ENCODE peak calls at places on chromosomes 11 and 22, in five cellular contexts. I, H, Q, U and L are unnamed samples.

GRCh38 chr11:112219476-112220232 is 6.6 kb upstream of the PTS start:
- DNase-seq in I (peak; percentile 72), H (peak; percentile 81), Q (peak; percentile 56), U (peak; percentile 72), L (peak; percentile 72)

GRCh38 chr11:86615495-86615894 is 56.9 kb downstream of the ME3 start:
- DNase-seq in I (no peak), H (no peak), Q (no peak), U (no peak), L (no peak)

GRCh38 chr22:42984814-42985540 is 30.0 kb downstream of the PACSIN2 start:
- DNase-seq in I (no peak), H (no peak), Q (no peak), U (no peak), L (no peak)

GRCh38 chr22:40076702-40077645 is 82.2 kb downstream of the FAM83F start:
- DNase-seq in I (no peak), H (peak; percentile 43), Q (no peak), U (no peak), L (no peak)

GRCh38 chr22:42649261-42650056 is at the start of gene CYB5R3:
- DNase-seq in I (peak; percentile 83), H (peak; percentile 73), Q (no peak), U (peak; percentile 51), L (peak; percentile 95)

GRCh38 chr11:132078230-132078629 is 707.8 kb downstream of the NTM start:
- DNase-seq in I (no peak), H (no peak), Q (no peak), U (no peak), L (no peak)

GRCh38 chr11:62245271-62245753 is 3.3 kb downstream of the SCGB1D2 start:
- DNase-seq in I (peak; percentile 29), H (peak; percentile 28), Q (no peak), U (peak; percentile 50), L (peak; percentile 20)

GRCh38 chr11:80595011-80595410 is 1154.2 kb upstream of the TENM4 start:
- DNase-seq in I (no peak), H (peak; percentile 68), Q (no peak), U (peak; percentile 60), L (no peak)

GRCh38 chr11:116481126-116481644 is 291.6 kb downstream of the BUD13 start:
- DNase-seq in I (no peak), H (no peak), Q (no peak), U (no peak), L (no peak)

GRCh38 chr22:42217752-42218280 is 52.6 kb downstream of the TCF20 start:
- DNase-seq in I (no peak), H (peak; percentile 30), Q (no peak), U (no peak), L (no peak)

GRCh38 chr22:44369916-44370804 is 57.4 kb upstream of the SHISAL1 start:
- DNase-seq in I (no peak), H (no peak), Q (no peak), U (no peak), L (peak; percentile 74)

GRCh38 chr22:22344430-22344829 is 99.8 kb downstream of the VPREB1 start:
- DNase-seq in I (no peak), H (no peak), Q (no peak), U (no peak), L (no peak)

GRCh38 chr11:70887428-70887827 is 364.9 kb downstream of the SHANK2 start:
- DNase-seq in I (no peak), H (no peak), Q (no peak), U (no peak), L (no peak)

GRCh38 chr11:2509481-2510001 is 64.7 kb downstream of the KCNQ1 start:
- DNase-seq in I (no peak), H (no peak), Q (no peak), U (no peak), L (peak; percentile 21)

GRCh38 chr11:71325418-71326327 is 73.3 kb upstream of the SHANK2 start:
- DNase-seq in I (no peak), H (no peak), Q (no peak), U (no peak), L (no peak)

GRCh38 chr11:124656759-124657627 is 16.5 kb downstream of the SIAE start:
- DNase-seq in I (no peak), H (peak; percentile 66), Q (no peak), U (no peak), L (peak; percentile 52)

GRCh38 chr11:67996622-67997459 is 7.1 kb downstream of the UNC93B1 start:
- DNase-seq in I (peak; percentile 92), H (no peak), Q (no peak), U (no peak), L (peak; percentile 71)

GRCh38 chr22:41380993-41381328 is 781 bp upstream of the TEF start:
- DNase-seq in I (peak; percentile 48), H (peak; percentile 94), Q (no peak), U (peak; percentile 83), L (no peak)

GRCh38 chr11:116485425-116485824 is 287.4 kb downstream of the BUD13 start:
- DNase-seq in I (no peak), H (no peak), Q (no peak), U (peak; percentile 54), L (no peak)

GRCh38 chr11:86370171-86370570 is 4.5 kb upstream of the CCDC81 start:
- DNase-seq in I (no peak), H (no peak), Q (no peak), U (no peak), L (no peak)

GRCh38 chr11:2130881-2131352 is 8.3 kb downstream of the IGF2 start:
- DNase-seq in I (no peak), H (no peak), Q (no peak), U (no peak), L (no peak)

GRCh38 chr11:133897331-133897650 is 52.0 kb upstream of the SPATA19 start:
- DNase-seq in I (no peak), H (no peak), Q (no peak), U (no peak), L (no peak)
- TF ChIP-seq RFX5 in I (no peak), H (no peak), Q (no peak), U (no peak), L (no peak)

DNA sequence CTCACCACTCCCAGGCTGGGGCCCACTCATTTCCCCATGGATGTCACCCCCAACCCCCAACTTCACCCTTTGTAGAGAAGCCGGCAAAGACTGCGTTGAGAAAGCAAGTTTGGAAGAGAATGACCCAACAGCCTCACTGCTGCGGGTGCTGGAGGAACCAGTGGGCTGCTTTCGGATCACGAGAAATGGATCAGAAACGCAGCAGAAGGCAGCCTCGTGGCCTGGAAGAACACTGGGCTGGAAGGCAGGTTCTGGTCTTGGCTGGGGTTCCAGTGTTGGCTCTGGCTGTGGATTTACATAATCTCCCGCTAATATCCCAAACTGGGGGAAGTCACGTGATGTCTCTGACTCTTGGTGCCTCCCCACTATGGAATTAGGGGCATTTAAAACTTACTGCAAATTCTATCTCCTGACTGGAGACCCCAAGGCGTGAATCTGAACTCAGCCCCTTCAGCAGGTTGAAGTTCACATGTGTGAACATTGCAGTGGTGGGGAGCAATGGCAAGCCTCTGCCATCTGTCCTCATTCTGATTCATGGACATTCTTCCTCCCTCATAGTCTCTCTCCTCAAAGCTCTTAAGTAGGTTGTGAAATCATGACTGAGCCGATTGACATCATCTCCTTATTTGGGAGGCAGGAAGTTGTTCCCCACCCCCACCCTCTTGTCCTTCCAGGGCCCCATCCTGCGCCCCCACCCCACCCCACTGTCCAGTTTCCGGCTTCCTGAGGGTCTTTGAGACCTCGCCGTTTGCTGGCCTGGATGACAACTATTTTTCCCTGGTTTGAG is 37.0 kb upstream of the TIMP3 start:
- DNase-seq in I (peak; percentile 41), H (peak; percentile 96), Q (no peak), U (no peak), L (no peak)
- TF ChIP-seq RFX5 in I (no peak), H (no peak), Q (no peak), U (no peak), L (no peak)

GRCh38 chr11:63551889-63552266 is 11.3 kb downstream of the PLAAT2 start:
- DNase-seq in I (no peak), H (no peak), Q (no peak), U (no peak), L (no peak)
- TF ChIP-seq RFX5 in I (no peak), H (no peak), Q (no peak), U (no peak), L (no peak)

GRCh38 chr11:13183094-13183825 is 94.3 kb upstream of the BMAL1 start:
- DNase-seq in I (peak; percentile 53), H (peak; percentile 54), Q (no peak), U (peak; percentile 28), L (peak; percentile 26)
- TF ChIP-seq RFX5 in I (no peak), H (no peak), Q (no peak), U (no peak), L (no peak)

GRCh38 chr11:69209936-69210659 is 54.4 kb downstream of the SMIM38 start:
- DNase-seq in I (no peak), H (no peak), Q (peak; percentile 23), U (peak; percentile 38), L (no peak)
- TF ChIP-seq RFX5 in I (no peak), H (no peak), Q (no peak), U (no peak), L (no peak)